ENCODE peak calls at places on chromosomes 13 and 19, in six cellular contexts. G, O, W, X, T and L are unnamed samples. For H3K27me3, the result is how much of the 10 kb centered on the place peaks cover.

GRCh38 chr19:1154731-1155351 is 19.2 kb downstream of the SBNO2 start:
- DNase-seq in T (peak), G (peak), X (peak), W (peak), O (peak), L (peak)

GRCh38 chr19:1521636-1522035 is 2.2 kb upstream of the PLK5 start:
- DNase-seq in X (no peak), T (no peak), G (no peak), O (no peak), W (peak), L (peak)

GRCh38 chr13:50222569-50223332 is 207.5 kb downstream of the KCNRG start:
- DNase-seq in O (peak), T (peak), X (peak), W (peak), G (peak), L (peak)

GRCh38 chr13:84431646-84432045 is 549.4 kb upstream of the SLITRK1 start:
- DNase-seq in T (no peak), O (no peak), X (no peak), W (no peak), G (no peak), L (no peak)

GRCh38 chr19:12766051-12766521 is 9.3 kb downstream of the HOOK2 start:
- DNase-seq in G (peak), T (no peak), W (peak), O (peak), X (peak), L (peak)

GRCh38 chr13:48858523-48858922 is 117.2 kb upstream of the FNDC3A start:
- DNase-seq in X (no peak), G (no peak), W (no peak), O (no peak), T (no peak), L (no peak)

GRCh38 chr19:34573226-34573864 is 91.8 kb downstream of the WTIP start:
- DNase-seq in O (no peak), T (no peak), W (no peak), G (no peak), X (no peak), L (no peak)

GRCh38 chr13:19605161-19605955 is 28.1 kb upstream of the MPHOSPH8 start:
- DNase-seq in X (no peak), T (no peak), G (no peak), W (no peak), O (no peak), L (no peak)

GRCh38 chr19:3110126-3110825 is 16.1 kb downstream of the GNA11 start:
- DNase-seq in X (no peak), T (no peak), G (no peak), W (no peak), O (no peak), L (no peak)

GRCh38 chr13:29888306-29888705 is 37.9 kb upstream of the UBL3 start:
- DNase-seq in G (no peak), O (no peak), W (no peak), X (no peak), T (no peak), L (no peak)

GRCh38 chr19:406999-407491 is 1.9 kb downstream of the C2CD4C start:
- DNase-seq in T (no peak), X (no peak), G (peak), W (peak), O (no peak), L (no peak)

GRCh38 chr19:18762125-18763023 is 28.7 kb downstream of the COMP start:
- DNase-seq in G (no peak), X (peak), T (no peak), O (peak), W (peak), L (peak)

GRCh38 chr13:97255515-97255999 is 33.4 kb downstream of the MBNL2 start:
- DNase-seq in T (no peak), X (no peak), O (no peak), W (no peak), G (no peak), L (no peak)

GRCh38 chr13:28885191-28885590 is 65.1 kb downstream of the MTUS2 start:
- DNase-seq in T (no peak), O (no peak), X (no peak), G (no peak), W (no peak), L (no peak)

GRCh38 chr13:20998649-20999415 is 62.6 kb downstream of the LATS2 start:
- DNase-seq in X (no peak), O (no peak), W (no peak), G (no peak), T (no peak), L (no peak)

GRCh38 chr13:22092791-22093545 is 422.1 kb downstream of the FGF9 start:
- DNase-seq in O (no peak), W (no peak), G (no peak), X (no peak), T (no peak), L (no peak)

GRCh38 chr13:112134150-112135075 is 67.5 kb downstream of the SOX1 start:
- DNase-seq in W (no peak), O (no peak), T (no peak), X (no peak), G (peak), L (no peak)
- H3K27me3 ChIP-seq in W (under half), O (under half), T (under half), X (under half), G (under half), L (under half)

GRCh38 chr13:24328145-24328544 is 18.8 kb downstream of the C1QTNF9 start:
- DNase-seq in W (no peak), T (no peak), X (no peak), O (no peak), G (no peak), L (no peak)

GRCh38 chr13:24323739-24324075 is 14.3 kb downstream of the C1QTNF9 start:
- DNase-seq in X (no peak), G (no peak), O (no peak), T (no peak), W (no peak), L (no peak)

GRCh38 chr13:24323036-24323738 is 13.8 kb downstream of the C1QTNF9 start:
- DNase-seq in T (no peak), X (no peak), W (no peak), G (no peak), O (no peak), L (no peak)
- TF ChIP-seq CTCF in T (no peak), X (no peak), W (no peak), G (no peak), O (no peak), L (no peak)

DNA sequence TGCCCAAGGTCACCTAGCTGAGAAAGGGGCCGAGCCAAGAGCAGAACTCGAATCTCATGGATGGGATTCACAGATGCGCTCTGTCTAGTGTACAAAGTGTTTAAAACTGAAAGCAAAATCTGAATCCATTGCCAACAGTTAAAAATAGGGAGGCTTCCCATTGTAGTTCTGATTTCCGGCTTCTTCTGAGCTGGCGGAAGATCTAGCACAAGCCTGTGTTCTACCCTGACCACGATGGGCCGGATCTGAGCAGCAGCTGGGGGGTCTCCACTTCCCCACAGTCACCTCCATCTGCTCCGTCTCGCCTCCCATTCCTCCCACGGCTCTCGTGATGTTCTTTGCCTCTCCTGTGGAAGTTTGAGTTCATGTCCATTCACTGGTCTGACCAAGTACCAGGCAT is 2.4 kb downstream of the CACNG8 start:
- DNase-seq in T (no peak), X (no peak), O (no peak), G (no peak), W (no peak), L (no peak)
- H3K27me3 ChIP-seq in T (under half), X (under half), O (under half), G (under half), W (under half), L (under half)

GRCh38 chr13:110444226-110444653 is 117.3 kb downstream of the RAB20 start:
- DNase-seq in W (no peak), T (no peak), O (peak), G (no peak), X (no peak), L (no peak)
- TF ChIP-seq CTCF in W (peak), T (no peak), O (no peak), G (peak), X (no peak), L (no peak)

DNA sequence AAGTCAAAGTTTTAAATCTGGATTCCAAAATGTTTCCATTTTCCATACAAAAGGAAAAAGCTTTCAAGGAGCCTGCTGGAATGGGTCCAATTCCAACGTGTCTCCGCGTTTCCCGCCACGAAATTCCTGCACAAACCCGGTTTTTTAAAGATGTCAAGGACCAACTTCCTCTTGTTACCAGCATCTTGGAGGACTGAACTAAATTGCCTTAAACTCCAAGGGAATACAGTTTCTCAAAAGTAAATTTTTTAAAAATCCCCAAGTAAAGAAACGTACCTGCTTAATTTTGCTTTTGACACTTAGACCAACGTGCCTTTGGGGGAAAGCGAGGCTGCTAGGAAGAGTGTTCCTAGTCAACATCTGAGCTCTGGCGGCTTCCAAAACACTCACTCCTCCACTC is 12.3 kb upstream of the SOX1 start:
- DNase-seq in X (no peak), W (no peak), T (no peak), G (no peak), O (no peak), L (no peak)
- H3K27me3 ChIP-seq in X (under half), W (under half), T (under half), G (half or more), O (under half), L (under half)

GRCh38 chr13:27665333-27665732 is 43.6 kb downstream of the POLR1D start:
- DNase-seq in W (no peak), T (no peak), G (no peak), X (no peak), O (no peak), L (no peak)
- TF ChIP-seq CTCF in W (no peak), T (no peak), G (no peak), X (peak), O (no peak), L (peak)

GRCh38 chr13:108070491-108070890 is 144.8 kb downstream of the LIG4 start:
- DNase-seq in T (no peak), X (no peak), O (no peak), W (no peak), G (no peak), L (no peak)
- H3K27me3 ChIP-seq in T (under half), X (under half), O (under half), W (under half), G (under half), L (under half)

DNA sequence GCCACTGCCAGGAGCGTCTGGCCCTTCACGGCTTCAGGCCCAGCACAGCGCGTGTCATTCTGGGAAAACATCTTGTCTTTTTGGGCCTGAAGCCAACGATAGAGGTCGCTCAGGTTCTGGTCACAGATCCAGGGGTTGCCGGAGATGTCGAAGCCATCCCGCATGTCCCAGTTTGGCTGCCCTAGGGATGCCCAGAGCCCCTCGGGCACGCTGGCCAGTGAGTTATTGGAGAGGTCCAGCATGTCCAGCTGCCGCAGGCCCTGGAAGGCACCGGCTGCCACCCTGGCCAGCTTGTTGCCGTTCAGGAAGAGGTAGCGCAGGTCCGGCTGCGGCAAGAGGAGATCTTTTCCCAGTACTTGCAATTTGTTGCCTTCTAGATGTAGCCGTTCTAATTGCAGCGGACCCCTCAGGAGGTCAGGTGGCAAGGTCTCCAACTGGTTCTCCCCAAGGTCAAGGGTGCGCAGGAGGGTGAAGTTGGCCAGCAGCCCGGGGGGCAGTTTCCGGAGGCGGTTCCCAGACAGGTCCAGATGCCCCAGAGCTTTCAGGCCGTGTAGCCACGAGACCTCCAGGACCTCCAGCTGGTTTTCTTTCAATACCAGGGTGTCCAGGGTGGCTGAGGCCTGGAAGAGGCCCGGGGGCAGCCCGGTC is 1.8 kb downstream of the LRG1 start:
- DNase-seq in O (no peak), X (no peak), T (no peak), G (no peak), W (peak), L (peak)
- TF ChIP-seq CTCF in O (no peak), X (no peak), T (no peak), G (no peak), W (no peak), L (no peak)

GRCh38 chr13:40438999-40439797 is 227.2 kb downstream of the FOXO1 start:
- DNase-seq in W (no peak), T (no peak), X (no peak), G (no peak), O (peak), L (peak)
- H3K27me3 ChIP-seq in W (under half), T (under half), X (under half), G (under half), O (under half), L (under half)

DNA sequence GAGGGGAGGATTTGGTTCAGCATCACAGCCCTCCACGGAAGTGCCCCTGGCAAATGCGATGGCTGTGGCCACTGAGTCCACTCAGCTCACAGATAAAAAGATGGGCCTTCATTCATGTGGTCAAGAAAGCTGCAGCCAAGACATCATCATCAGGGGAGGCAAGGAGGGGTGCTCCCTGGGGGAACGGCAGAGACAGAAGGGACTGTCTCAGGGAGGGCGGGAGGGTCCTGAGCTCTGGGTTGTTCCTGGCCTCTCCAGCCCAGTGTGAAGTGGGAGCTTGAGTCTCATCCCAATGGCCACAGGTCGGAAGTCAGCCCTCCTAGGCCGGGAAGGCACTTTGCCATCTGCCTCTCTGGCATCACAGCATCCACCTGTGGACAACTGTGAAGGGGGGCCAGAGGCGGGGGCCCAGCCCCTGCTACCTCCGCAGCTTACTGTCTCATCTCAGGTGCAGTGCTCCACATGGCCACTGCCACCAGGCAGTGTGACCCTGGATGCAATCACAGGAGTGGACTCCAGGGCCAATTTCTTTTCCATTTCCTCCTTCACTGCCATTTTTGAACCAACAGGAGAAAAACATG is 137.8 kb upstream of the SOX1 start:
- DNase-seq in O (no peak), G (peak), T (no peak), X (no peak), W (peak), L (no peak)
- TF ChIP-seq CTCF in O (no peak), G (no peak), T (no peak), X (no peak), W (no peak), L (no peak)